ENCODE peak calls at places on chromosome 4, in eight cellular contexts. F is frontal cortex; U is astrocyte of the hippocampus; J is T-helper 1 cell; Y is naive thymus-derived CD4-positive, alpha-beta T cell; M is foreskin melanocyte; N is hepatic stellate cell; G is globus pallidus. T is an unnamed sample.

GRCh38 chr4:17492058-17492741 is 19.7 kb downstream of the QDPR start:
- DNase-seq in G (no peak), U (peak), Y (no peak), N (no peak), M (no peak), J (no peak), F (no peak), T (no peak)

GRCh38 chr4:74327751-74328150 is 19.5 kb downstream of the EPGN start:
- DNase-seq in U (no peak), N (no peak), M (no peak), G (no peak), J (no peak), F (no peak), Y (no peak), T (no peak)

GRCh38 chr4:125105561-125105960 is 209.2 kb upstream of the FAT4 start:
- DNase-seq in F (no peak), N (no peak), Y (no peak), M (no peak), J (no peak), G (no peak), U (no peak), T (no peak)

GRCh38 chr4:113183032-113183573 is 133.7 kb downstream of the ANK2 start:
- DNase-seq in F (no peak), G (no peak), M (no peak), Y (no peak), N (no peak), U (no peak), J (no peak), T (no peak)

GRCh38 chr4:138222041-138222440 is 20.1 kb downstream of the SLC7A11 start:
- DNase-seq in J (no peak), U (peak), G (no peak), F (no peak), Y (no peak), N (peak), M (no peak), T (no peak)

GRCh38 chr4:141416219-141416618 is 195.5 kb downstream of the ZNF330 start:
- DNase-seq in Y (no peak), G (no peak), N (no peak), J (no peak), U (no peak), F (no peak), M (no peak), T (no peak)

GRCh38 chr4:172153694-172154093 is 340.5 kb downstream of the GALNTL6 start:
- DNase-seq in G (no peak), M (no peak), N (no peak), U (no peak), J (no peak), Y (no peak), F (no peak), T (no peak)

GRCh38 chr4:4659871-4660651 is 118.2 kb upstream of the STX18 start:
- DNase-seq in N (peak), M (no peak), U (peak), F (no peak), J (no peak), Y (no peak), G (no peak), T (no peak)

GRCh38 chr4:69032847-69033638 is 63.2 kb upstream of the UGT2B7 start:
- DNase-seq in F (no peak), U (no peak), N (no peak), G (no peak), M (no peak), Y (no peak), J (no peak), T (no peak)

GRCh38 chr4:113159901-113160545 is 110.6 kb downstream of the ANK2 start:
- DNase-seq in Y (no peak), J (no peak), M (no peak), N (no peak), F (no peak), G (no peak), U (no peak), T (no peak)

GRCh38 chr4:39044947-39045734 is 12.9 kb upstream of the TMEM156 start:
- DNase-seq in N (peak), F (no peak), Y (peak), G (peak), J (peak), M (peak), U (peak), T (no peak)

GRCh38 chr4:146095091-146095690 is 80.3 kb upstream of the LSM6 start:
- DNase-seq in G (peak), M (peak), U (peak), J (no peak), N (peak), Y (no peak), F (peak), T (peak)

GRCh38 chr4:185265942-185266341 is 56.5 kb downstream of the SNX25 start:
- DNase-seq in J (no peak), Y (peak), M (peak), F (no peak), N (no peak), U (no peak), G (no peak), T (no peak)

GRCh38 chr4:120724656-120725055 is 197.9 kb downstream of the PRDM5 start:
- DNase-seq in F (no peak), U (no peak), N (no peak), J (no peak), M (no peak), Y (no peak), G (no peak), T (no peak)